ENCODE peak calls at places on chromosomes 4 and X, in six cellular contexts. One of them, this sample, is unnamed.

GRCh38 chr4:12359420-12359819 is 930.7 kb upstream of the HS3ST1 start:
- DNase-seq in SK-N-SH: no peak
- DNase-seq in cardiac muscle cell: no peak
- DNase-seq in lung: no peak
- DNase-seq in transverse colon: no peak
- DNase-seq in HepG2: no peak
- DNase-seq in this sample: no peak

GRCh38 chrX:120291211-120291610 is 20.1 kb downstream of the TMEM255A start:
- DNase-seq in SK-N-SH: no peak
- DNase-seq in cardiac muscle cell: no peak
- DNase-seq in lung: no peak
- DNase-seq in transverse colon: no peak
- DNase-seq in HepG2: no peak
- DNase-seq in this sample: no peak

GRCh38 chr4:161585011-161585410 is 578.8 kb downstream of the FSTL5 start:
- DNase-seq in SK-N-SH: no peak
- DNase-seq in cardiac muscle cell: no peak
- DNase-seq in lung: no peak
- DNase-seq in transverse colon: no peak
- DNase-seq in HepG2: peak; percentile 1
- DNase-seq in this sample: no peak

GRCh38 chr4:23922535-23923115 is 32.8 kb upstream of the PPARGC1A start:
- DNase-seq in SK-N-SH: no peak
- DNase-seq in cardiac muscle cell: no peak
- DNase-seq in lung: no peak
- DNase-seq in transverse colon: no peak
- DNase-seq in HepG2: no peak
- DNase-seq in this sample: no peak

GRCh38 chrX:149639568-149639967 is 8.0 kb upstream of the TMEM185A start:
- DNase-seq in SK-N-SH: no peak
- DNase-seq in cardiac muscle cell: no peak
- DNase-seq in lung: no peak
- DNase-seq in transverse colon: no peak
- DNase-seq in HepG2: no peak
- DNase-seq in this sample: no peak

GRCh38 chrX:53287493-53288138 is 6.2 kb upstream of the IQSEC2 start:
- DNase-seq in SK-N-SH: peak; percentile 79
- DNase-seq in cardiac muscle cell: peak; percentile 4
- DNase-seq in lung: no peak
- DNase-seq in transverse colon: peak; percentile 70
- DNase-seq in HepG2: no peak
- DNase-seq in this sample: peak; percentile 79

GRCh38 chr4:182449186-182449880 is 206.1 kb downstream of the TENM3 start:
- DNase-seq in SK-N-SH: no peak
- DNase-seq in cardiac muscle cell: no peak
- DNase-seq in lung: no peak
- DNase-seq in transverse colon: no peak
- DNase-seq in HepG2: no peak
- DNase-seq in this sample: no peak

GRCh38 chr4:6162885-6163284 is 37.5 kb downstream of the JAKMIP1 start:
- DNase-seq in SK-N-SH: peak; percentile 86
- DNase-seq in cardiac muscle cell: no peak
- DNase-seq in lung: no peak
- DNase-seq in transverse colon: no peak
- DNase-seq in HepG2: no peak
- DNase-seq in this sample: no peak

GRCh38 chr4:86223472-86223871 is 136.4 kb downstream of the MAPK10 start:
- DNase-seq in SK-N-SH: peak; percentile 11
- DNase-seq in cardiac muscle cell: no peak
- DNase-seq in lung: no peak
- DNase-seq in transverse colon: no peak
- DNase-seq in HepG2: peak; percentile 38
- DNase-seq in this sample: no peak

GRCh38 chr4:17168571-17168970 is 270.1 kb upstream of the LDB2 start:
- DNase-seq in SK-N-SH: no peak
- DNase-seq in cardiac muscle cell: no peak
- DNase-seq in lung: no peak
- DNase-seq in transverse colon: no peak
- DNase-seq in HepG2: no peak
- DNase-seq in this sample: no peak

GRCh38 chr4:7394681-7395451 is 39.9 kb downstream of the PSAPL1 start:
- DNase-seq in SK-N-SH: peak; percentile 29
- DNase-seq in cardiac muscle cell: no peak
- DNase-seq in lung: no peak
- DNase-seq in transverse colon: no peak
- DNase-seq in HepG2: no peak
- DNase-seq in this sample: peak; percentile 23

GRCh38 chr4:87839309-87839946 is 6.7 kb downstream of the MEPE start:
- DNase-seq in SK-N-SH: no peak
- DNase-seq in cardiac muscle cell: peak; percentile 49
- DNase-seq in lung: no peak
- DNase-seq in transverse colon: no peak
- DNase-seq in HepG2: no peak
- DNase-seq in this sample: no peak

GRCh38 chr4:109294468-109295020 is 7.9 kb downstream of the COL25A1 start:
- DNase-seq in SK-N-SH: no peak
- DNase-seq in cardiac muscle cell: no peak
- DNase-seq in lung: no peak
- DNase-seq in transverse colon: no peak
- DNase-seq in HepG2: no peak
- DNase-seq in this sample: no peak

GRCh38 chr4:89724716-89725115 is 112.2 kb downstream of the SNCA start:
- DNase-seq in SK-N-SH: no peak
- DNase-seq in cardiac muscle cell: no peak
- DNase-seq in lung: no peak
- DNase-seq in transverse colon: no peak
- DNase-seq in HepG2: no peak
- DNase-seq in this sample: no peak

GRCh38 chr4:24978291-24979072 is 52.3 kb downstream of the LGI2 start:
- DNase-seq in SK-N-SH: no peak
- DNase-seq in cardiac muscle cell: no peak
- DNase-seq in lung: peak; percentile 38
- DNase-seq in transverse colon: no peak
- DNase-seq in HepG2: no peak
- DNase-seq in this sample: no peak

GRCh38 chr4:37891221-37892159 is 606 bp downstream of the TBC1D1 start:
- DNase-seq in SK-N-SH: peak; percentile 69
- DNase-seq in cardiac muscle cell: peak; percentile 10
- DNase-seq in lung: no peak
- DNase-seq in transverse colon: peak; percentile 46
- DNase-seq in HepG2: no peak
- DNase-seq in this sample: peak; percentile 80

GRCh38 chr4:184810720-184811119 is 15.0 kb downstream of the ACSL1 start:
- DNase-seq in SK-N-SH: no peak
- DNase-seq in cardiac muscle cell: no peak
- DNase-seq in lung: no peak
- DNase-seq in transverse colon: no peak
- DNase-seq in HepG2: no peak
- DNase-seq in this sample: no peak
- H3K4me1 ChIP-seq in SK-N-SH: peaks cover 42% of the 10 kb centered on the region
- H3K4me1 ChIP-seq in cardiac muscle cell: peaks cover 52% of the 10 kb centered on the region
- H3K4me1 ChIP-seq in lung: peaks cover 31% of the 10 kb centered on the region
- H3K4me1 ChIP-seq in transverse colon: peaks cover 27% of the 10 kb centered on the region
- H3K4me1 ChIP-seq in HepG2: peaks cover 89% of the 10 kb centered on the region
- H3K4me1 ChIP-seq in this sample: peaks cover 6% of the 10 kb centered on the region

GRCh38 chrX:72604112-72604511 is 31.5 kb upstream of the HDAC8 start:
- DNase-seq in SK-N-SH: no peak
- DNase-seq in cardiac muscle cell: no peak
- DNase-seq in lung: no peak
- DNase-seq in transverse colon: no peak
- DNase-seq in HepG2: no peak
- DNase-seq in this sample: no peak

GRCh38 chrX:72604705-72605104 is 32.1 kb upstream of the HDAC8 start:
- DNase-seq in SK-N-SH: no peak
- DNase-seq in cardiac muscle cell: no peak
- DNase-seq in lung: no peak
- DNase-seq in transverse colon: no peak
- DNase-seq in HepG2: no peak
- DNase-seq in this sample: no peak

DNA sequence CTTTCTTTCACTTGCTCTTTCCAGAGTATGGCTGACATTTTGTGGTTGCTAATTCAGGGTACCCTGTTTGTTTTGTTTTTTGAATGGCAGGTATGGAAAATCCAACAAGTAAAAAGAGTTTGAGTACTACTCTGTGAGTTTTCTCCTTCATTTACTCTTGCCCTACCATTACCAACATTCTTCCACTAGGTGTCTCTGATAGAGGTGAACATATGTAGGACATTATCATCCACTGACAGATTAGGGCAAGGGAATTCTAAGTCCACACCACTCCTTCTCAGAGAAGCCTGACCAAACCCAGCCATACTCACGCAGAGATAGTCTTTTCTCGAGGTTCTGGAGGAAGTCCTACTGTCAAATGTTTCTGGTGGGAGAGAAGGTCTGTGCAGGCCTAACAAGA is 36.7 kb upstream of the HDAC8 start:
- DNase-seq in SK-N-SH: no peak
- DNase-seq in cardiac muscle cell: no peak
- DNase-seq in lung: no peak
- DNase-seq in transverse colon: no peak
- DNase-seq in HepG2: peak; percentile 0
- DNase-seq in this sample: no peak
- TF ChIP-seq CTCF in SK-N-SH: peak; percentile 35
- TF ChIP-seq CTCF in cardiac muscle cell: peak; percentile 24
- TF ChIP-seq CTCF in lung: no peak
- TF ChIP-seq CTCF in transverse colon: no peak
- TF ChIP-seq CTCF in HepG2: no peak
- TF ChIP-seq CTCF in this sample: no peak

GRCh38 chr4:186701273-186701672 is 22.4 kb downstream of the FAT1 start:
- DNase-seq in SK-N-SH: no peak
- DNase-seq in cardiac muscle cell: peak; percentile 80
- DNase-seq in lung: no peak
- DNase-seq in transverse colon: no peak
- DNase-seq in HepG2: peak; percentile 62
- DNase-seq in this sample: no peak

GRCh38 chr4:186700746-186701145 is 22.9 kb downstream of the FAT1 start:
- DNase-seq in SK-N-SH: no peak
- DNase-seq in cardiac muscle cell: no peak
- DNase-seq in lung: no peak
- DNase-seq in transverse colon: no peak
- DNase-seq in HepG2: no peak
- DNase-seq in this sample: no peak

GRCh38 chr4:186702940-186703339 is 20.7 kb downstream of the FAT1 start:
- DNase-seq in SK-N-SH: no peak
- DNase-seq in cardiac muscle cell: no peak
- DNase-seq in lung: no peak
- DNase-seq in transverse colon: no peak
- DNase-seq in HepG2: no peak
- DNase-seq in this sample: no peak

GRCh38 chr4:186702297-186702696 is 21.4 kb downstream of the FAT1 start:
- DNase-seq in SK-N-SH: no peak
- DNase-seq in cardiac muscle cell: no peak
- DNase-seq in lung: no peak
- DNase-seq in transverse colon: no peak
- DNase-seq in HepG2: peak; percentile 53
- DNase-seq in this sample: no peak

GRCh38 chr4:186701788-186702187 is 21.9 kb downstream of the FAT1 start:
- DNase-seq in SK-N-SH: no peak
- DNase-seq in cardiac muscle cell: no peak
- DNase-seq in lung: no peak
- DNase-seq in transverse colon: no peak
- DNase-seq in HepG2: no peak
- DNase-seq in this sample: no peak
- H3K4me1 ChIP-seq in SK-N-SH: no peaks in the 10 kb centered on the region
- H3K4me1 ChIP-seq in cardiac muscle cell: peaks cover 31% of the 10 kb centered on the region
- H3K4me1 ChIP-seq in lung: no peaks in the 10 kb centered on the region
- H3K4me1 ChIP-seq in transverse colon: peaks cover 40% of the 10 kb centered on the region
- H3K4me1 ChIP-seq in HepG2: peaks cover 97% of the 10 kb centered on the region
- H3K4me1 ChIP-seq in this sample: no peaks in the 10 kb centered on the region

DNA sequence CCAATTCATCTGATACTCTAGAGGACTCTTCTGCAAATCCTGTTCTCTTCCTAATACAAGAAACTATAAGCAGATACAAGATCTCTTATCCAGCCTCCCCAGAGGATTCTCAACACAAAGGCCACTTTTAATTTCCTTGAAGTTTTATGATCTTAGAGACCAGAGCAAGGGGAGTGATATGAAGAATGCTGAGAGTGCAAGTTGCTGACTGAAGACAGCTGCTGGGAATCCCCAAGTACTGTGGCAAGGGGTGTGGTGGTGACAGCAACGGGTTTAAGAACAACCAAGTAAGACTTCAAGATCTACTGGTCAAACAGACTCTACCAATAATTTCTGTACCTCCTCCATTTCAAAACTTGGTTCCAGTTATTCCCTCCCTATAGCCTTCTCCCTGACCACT is 7.0 kb downstream of the AMMECR1 start:
- DNase-seq in SK-N-SH: no peak
- DNase-seq in cardiac muscle cell: no peak
- DNase-seq in lung: no peak
- DNase-seq in transverse colon: no peak
- DNase-seq in HepG2: no peak
- DNase-seq in this sample: no peak
- TF ChIP-seq CTCF in SK-N-SH: no peak
- TF ChIP-seq CTCF in cardiac muscle cell: no peak
- TF ChIP-seq CTCF in lung: no peak
- TF ChIP-seq CTCF in transverse colon: no peak
- TF ChIP-seq CTCF in HepG2: no peak
- TF ChIP-seq CTCF in this sample: no peak

DNA sequence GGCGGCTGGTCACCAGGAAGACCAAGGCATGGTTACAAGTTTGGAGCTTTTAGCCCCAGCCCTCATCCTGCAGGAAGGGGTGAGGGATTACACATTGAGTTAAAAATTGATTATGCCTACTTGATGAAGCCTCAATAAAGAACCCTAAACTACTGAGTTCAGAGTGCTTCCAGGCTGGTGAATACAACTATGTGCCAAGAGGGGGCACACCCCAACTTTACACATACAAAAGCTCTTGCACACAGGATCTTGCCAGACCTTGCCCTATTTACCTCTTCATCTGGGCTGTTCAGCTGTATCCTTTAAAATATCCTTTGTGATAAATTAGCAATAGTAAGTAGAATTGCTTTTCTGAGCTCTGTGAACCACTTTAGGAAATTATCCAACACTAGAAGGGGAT is 489.3 kb downstream of the INPP4B start:
- DNase-seq in SK-N-SH: no peak
- DNase-seq in cardiac muscle cell: no peak
- DNase-seq in lung: no peak
- DNase-seq in transverse colon: no peak
- DNase-seq in HepG2: no peak
- DNase-seq in this sample: no peak
- H3K4me1 ChIP-seq in SK-N-SH: no peaks in the 10 kb centered on the region
- H3K4me1 ChIP-seq in cardiac muscle cell: peaks cover 32% of the 10 kb centered on the region
- H3K4me1 ChIP-seq in lung: peaks cover 18% of the 10 kb centered on the region
- H3K4me1 ChIP-seq in transverse colon: no peaks in the 10 kb centered on the region
- H3K4me1 ChIP-seq in HepG2: no peaks in the 10 kb centered on the region
- H3K4me1 ChIP-seq in this sample: no peaks in the 10 kb centered on the region

GRCh38 chr4:53929955-53930798 is 134.2 kb downstream of the CHIC2 start:
- DNase-seq in SK-N-SH: peak; percentile 61
- DNase-seq in cardiac muscle cell: peak; percentile 85
- DNase-seq in lung: peak; percentile 64
- DNase-seq in transverse colon: peak; percentile 69
- DNase-seq in HepG2: peak; percentile 60
- DNase-seq in this sample: peak; percentile 86
- TF ChIP-seq CTCF in SK-N-SH: peak; percentile 85
- TF ChIP-seq CTCF in cardiac muscle cell: peak; percentile 77
- TF ChIP-seq CTCF in lung: peak; percentile 78
- TF ChIP-seq CTCF in transverse colon: peak; percentile 77
- TF ChIP-seq CTCF in HepG2: peak; percentile 92
- TF ChIP-seq CTCF in this sample: peak; percentile 88

This sample was measured in Peyer's patch.